ENCODE peak calls at places on chromosomes 11 and 22, in seven cellular contexts. X is transverse colon, S is nephron progenitor cell, C is neural progenitor cell, A is Peyer's patch, W is fibroblast of the aortic adventitia, N is AG10803. Y is an unnamed sample.

GRCh38 chr22:44661070-44661469 is 40.9 kb upstream of the PRR5 start:
- DNase-seq in X (no peak), S (peak), A (no peak), C (peak), W (no peak), N (no peak), Y (no peak)

GRCh38 chr11:93082900-93083299 is 113.4 kb downstream of the MTNR1B start:
- DNase-seq in S (no peak), N (no peak), A (no peak), W (no peak), X (no peak), C (no peak), Y (no peak)

GRCh38 chr11:14374922-14375630 is 16.1 kb upstream of the RRAS2 start:
- DNase-seq in C (peak), A (no peak), S (no peak), N (no peak), X (no peak), W (no peak), Y (no peak)

GRCh38 chr11:66328307-66329144 is 7.7 kb downstream of the RIN1 start:
- DNase-seq in X (peak), S (peak), C (peak), A (peak), W (peak), N (peak), Y (no peak)

GRCh38 chr11:57530215-57530595 is 349 bp downstream of the TIMM10 start:
- DNase-seq in W (no peak), A (no peak), N (no peak), S (no peak), C (no peak), X (peak), Y (no peak)

GRCh38 chr11:196786-197731 is 4.2 kb downstream of the SCGB1C1 start:
- DNase-seq in N (no peak), C (no peak), X (peak), W (no peak), A (no peak), S (no peak), Y (no peak)

GRCh38 chr22:25709758-25710157 is 32.2 kb upstream of the MYO18B start:
- DNase-seq in A (no peak), C (no peak), S (no peak), N (no peak), W (no peak), X (no peak), Y (no peak)

GRCh38 chr11:95832763-95833162 is 42.5 kb downstream of the CEP57 start:
- DNase-seq in N (peak), S (no peak), A (no peak), X (no peak), C (no peak), W (peak), Y (no peak)

GRCh38 chr11:110712643-110713468 is 619 bp upstream of the ARHGAP20 start:
- DNase-seq in S (peak), A (peak), W (peak), C (peak), X (peak), N (peak), Y (no peak)

GRCh38 chr11:65624931-65625627 is 9.5 kb downstream of the PCNX3 start:
- DNase-seq in X (no peak), S (no peak), A (no peak), N (no peak), W (no peak), C (no peak), Y (no peak)

GRCh38 chr22:22820626-22821025 is 67.0 kb upstream of the IGLL5 start:
- DNase-seq in X (no peak), W (no peak), C (no peak), N (no peak), S (no peak), A (peak), Y (no peak)

GRCh38 chr11:89381094-89381493 is 110.1 kb downstream of the NOX4 start:
- DNase-seq in C (no peak), A (no peak), S (no peak), X (no peak), N (peak), W (peak), Y (peak)

GRCh38 chr11:82356316-82356715 is 377.3 kb downstream of the FAM181B start:
- DNase-seq in A (no peak), X (no peak), C (no peak), S (no peak), N (no peak), W (no peak), Y (no peak)

GRCh38 chr11:120198403-120198786 is 12.4 kb upstream of the OAF start:
- DNase-seq in X (no peak), C (no peak), W (no peak), A (no peak), N (no peak), S (no peak), Y (no peak)

GRCh38 chr22:49373289-49373666 is 454.4 kb downstream of the BRD1 start:
- DNase-seq in X (no peak), A (no peak), C (no peak), N (no peak), S (no peak), W (no peak), Y (no peak)

GRCh38 chr22:20646906-20647305 is 127.0 kb upstream of the SERPIND1 start:
- DNase-seq in N (no peak), S (no peak), X (no peak), C (no peak), A (no peak), W (no peak), Y (no peak)

GRCh38 chr11:2092956-2093412 is 46.2 kb downstream of the IGF2 start:
- DNase-seq in A (no peak), S (no peak), X (peak), N (peak), W (peak), C (no peak), Y (no peak)

GRCh38 chr22:35552186-35552842 is 11.7 kb downstream of the RASD2 start:
- DNase-seq in A (peak), N (no peak), C (peak), S (peak), X (peak), W (no peak), Y (no peak)

GRCh38 chr11:113473983-113474361 is 1.2 kb downstream of the DRD2 start:
- DNase-seq in W (peak), C (no peak), N (no peak), X (no peak), S (no peak), A (no peak), Y (no peak)

GRCh38 chr11:14645247-14645912 is 1.8 kb downstream of the PDE3B start:
- DNase-seq in S (no peak), N (peak), A (no peak), C (no peak), X (no peak), W (peak), Y (no peak)

GRCh38 chr11:31964181-31964580 is 126.7 kb upstream of the RCN1 start:
- DNase-seq in X (no peak), A (no peak), W (no peak), N (no peak), C (no peak), S (no peak), Y (no peak)

GRCh38 chr11:114876231-114876630 is 197.9 kb downstream of the NXPE2 start:
- DNase-seq in X (no peak), N (no peak), A (no peak), S (peak), W (no peak), C (peak), Y (no peak)

GRCh38 chr11:114315749-114316368 is 19.7 kb downstream of the NNMT start:
- DNase-seq in A (no peak), S (no peak), X (peak), C (no peak), N (no peak), W (peak), Y (no peak)

GRCh38 chr11:64207247-64208085 is 945 bp downstream of the FERMT3 start:
- DNase-seq in W (peak), A (peak), C (peak), S (no peak), N (peak), X (peak), Y (no peak)

GRCh38 chr11:102177974-102178631 is 67.9 kb downstream of the YAP1 start:
- DNase-seq in X (no peak), W (peak), C (no peak), A (no peak), S (no peak), N (peak), Y (peak)

GRCh38 chr11:111978028-111978771 is 41.1 kb downstream of the DIXDC1 start:
- DNase-seq in N (peak), C (peak), S (peak), W (peak), X (peak), A (no peak), Y (peak)

GRCh38 chr11:63858628-63859550 is 20.0 kb downstream of the MARK2 start:
- DNase-seq in A (no peak), N (no peak), X (peak), S (no peak), C (no peak), W (peak), Y (no peak)

GRCh38 chr22:48837341-48837935 is 990.2 kb downstream of the BRD1 start:
- DNase-seq in C (no peak), X (no peak), S (no peak), W (no peak), N (no peak), A (no peak), Y (no peak)

GRCh38 chr22:17823226-17823625 is 49.0 kb upstream of the BID start:
- DNase-seq in X (no peak), C (no peak), S (no peak), N (no peak), W (no peak), A (no peak), Y (no peak)

GRCh38 chr11:16170448-16170847 is 185.9 kb downstream of the SOX6 start:
- DNase-seq in X (no peak), N (no peak), S (no peak), C (no peak), W (no peak), A (no peak), Y (no peak)

GRCh38 chr11:16167706-16168487 is 188.4 kb downstream of the SOX6 start:
- DNase-seq in N (no peak), W (no peak), X (no peak), S (no peak), A (no peak), C (no peak), Y (no peak)

GRCh38 chr11:16171882-16172281 is 184.5 kb downstream of the SOX6 start:
- DNase-seq in N (no peak), W (no peak), X (no peak), C (no peak), A (no peak), S (no peak), Y (no peak)

GRCh38 chr11:16169541-16169940 is 186.8 kb downstream of the SOX6 start:
- DNase-seq in C (no peak), X (no peak), W (peak), A (no peak), N (peak), S (no peak), Y (no peak)

GRCh38 chr11:16169946-16170345 is 186.4 kb downstream of the SOX6 start:
- DNase-seq in X (no peak), C (peak), W (no peak), S (no peak), N (peak), A (no peak), Y (no peak)
- TF ChIP-seq CTCF in X (no peak), C (no peak), W (no peak), S (no peak), N (no peak), A (no peak), Y (no peak)

GRCh38 chr11:11659567-11660341 is 37.9 kb upstream of the GALNT18 start:
- DNase-seq in W (no peak), A (no peak), S (no peak), C (no peak), N (no peak), X (no peak), Y (no peak)
- TF ChIP-seq CTCF in W (no peak), A (no peak), S (peak), C (peak), N (no peak), X (no peak), Y (no peak)

GRCh38 chr22:26903030-26903856 is 245.9 kb downstream of the MIAT start:
- DNase-seq in X (peak), C (peak), S (peak), A (peak), W (no peak), N (no peak), Y (no peak)
- TF ChIP-seq CTCF in X (no peak), C (no peak), S (no peak), A (no peak), W (no peak), N (no peak), Y (no peak)

GRCh38 chr11:116548286-116548685 is 224.5 kb downstream of the BUD13 start:
- DNase-seq in X (no peak), N (no peak), W (no peak), S (no peak), A (no peak), C (no peak), Y (no peak)

GRCh38 chr11:116557261-116557660 is 215.5 kb downstream of the BUD13 start:
- DNase-seq in C (no peak), S (no peak), W (no peak), X (no peak), A (no peak), N (peak), Y (no peak)

GRCh38 chr11:116556483-116556882 is 216.3 kb downstream of the BUD13 start:
- DNase-seq in X (no peak), C (no peak), A (no peak), N (no peak), W (no peak), S (no peak), Y (no peak)

GRCh38 chr11:116558504-116559252 is 214.1 kb downstream of the BUD13 start:
- DNase-seq in A (no peak), W (peak), N (peak), C (no peak), X (no peak), S (no peak), Y (no peak)

GRCh38 chr11:116553482-116553881 is 219.3 kb downstream of the BUD13 start:
- DNase-seq in W (no peak), C (peak), A (no peak), X (no peak), S (no peak), N (no peak), Y (no peak)
- TF ChIP-seq CTCF in W (no peak), C (peak), A (no peak), X (no peak), S (peak), N (no peak), Y (no peak)

DNA sequence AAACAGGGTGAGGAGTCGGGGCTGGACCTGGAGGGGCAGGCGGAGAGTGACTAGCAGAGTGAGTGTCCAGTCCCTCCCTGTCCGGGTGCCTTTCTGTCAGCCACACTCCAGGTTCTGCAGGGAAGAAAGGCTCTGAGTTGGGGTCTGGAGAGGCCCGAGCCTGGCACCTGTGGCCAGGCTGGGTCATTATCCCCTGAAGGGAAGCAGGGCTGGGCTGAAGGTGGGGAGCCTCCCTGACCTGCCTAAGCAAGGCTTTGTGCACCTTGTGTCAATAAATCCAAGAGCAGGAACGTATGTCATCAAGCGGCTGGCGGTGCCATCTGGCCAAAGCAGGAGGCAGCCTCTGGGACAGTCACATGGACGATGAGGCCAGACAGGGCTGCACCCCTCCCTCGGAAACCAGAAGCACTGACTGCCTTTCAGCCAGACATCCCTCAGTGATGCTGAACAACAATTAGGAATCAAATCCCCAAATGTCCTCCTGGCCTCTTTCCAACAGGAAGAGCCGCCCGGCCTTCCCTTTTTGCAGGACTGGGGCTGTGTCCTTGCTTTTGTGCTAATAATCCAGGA is 73.9 kb upstream of the FGF3 start:
- DNase-seq in C (no peak), X (peak), S (no peak), N (no peak), A (no peak), W (no peak), Y (no peak)
- TF ChIP-seq CTCF in C (no peak), X (no peak), S (peak), N (no peak), A (no peak), W (no peak), Y (no peak)

GRCh38 chr11:76947190-76947589 is 86.5 kb downstream of the ACER3 start:
- DNase-seq in X (no peak), W (no peak), A (no peak), N (no peak), S (no peak), C (no peak), Y (no peak)
- TF ChIP-seq CTCF in X (no peak), W (no peak), A (no peak), N (no peak), S (no peak), C (no peak), Y (no peak)

Y was measured in AG09319.